ENCODE peak calls at places on chromosomes 7 and 10, in ten cellular contexts. One of them, this sample, is unnamed.

GRCh38 chr7:71132521-71133231 is 732 bp downstream of the GALNT17 start:
- DNase-seq in transverse colon: no peak
- DNase-seq in suprapubic skin: no peak
- DNase-seq in stomach: no peak
- DNase-seq in sigmoid colon: no peak
- DNase-seq in endothelial cell of umbilical vein: no peak
- DNase-seq in prostate gland: peak; percentile 10
- DNase-seq in SK-N-SH: peak; percentile 35
- DNase-seq in GM12878: no peak
- DNase-seq in GM23338: peak; percentile 72
- DNase-seq in this sample: no peak

GRCh38 chr10:60508037-60508436 is 118.4 kb upstream of the ANK3 start:
- DNase-seq in sigmoid colon: no peak
- DNase-seq in SK-N-SH: no peak
- DNase-seq in prostate gland: no peak
- DNase-seq in endothelial cell of umbilical vein: no peak
- DNase-seq in suprapubic skin: no peak
- DNase-seq in GM23338: no peak
- DNase-seq in stomach: no peak
- DNase-seq in GM12878: no peak
- DNase-seq in transverse colon: no peak
- DNase-seq in this sample: no peak

GRCh38 chr7:50206521-50207250 is 97.8 kb upstream of the IKZF1 start:
- DNase-seq in sigmoid colon: no peak
- DNase-seq in GM12878: no peak
- DNase-seq in transverse colon: peak; percentile 24
- DNase-seq in GM23338: no peak
- DNase-seq in SK-N-SH: no peak
- DNase-seq in stomach: no peak
- DNase-seq in endothelial cell of umbilical vein: no peak
- DNase-seq in prostate gland: no peak
- DNase-seq in suprapubic skin: no peak
- DNase-seq in this sample: peak; percentile 83

GRCh38 chr7:27204851-27205322 is 5.0 kb upstream of the HOXA13 start:
- DNase-seq in prostate gland: no peak
- DNase-seq in suprapubic skin: no peak
- DNase-seq in transverse colon: no peak
- DNase-seq in sigmoid colon: no peak
- DNase-seq in SK-N-SH: no peak
- DNase-seq in GM12878: no peak
- DNase-seq in GM23338: peak; percentile 46
- DNase-seq in endothelial cell of umbilical vein: no peak
- DNase-seq in stomach: no peak
- DNase-seq in this sample: no peak

GRCh38 chr10:124992462-124993344 is 50.8 kb downstream of the ZRANB1 start:
- DNase-seq in endothelial cell of umbilical vein: peak; percentile 60
- DNase-seq in sigmoid colon: peak; percentile 88
- DNase-seq in GM23338: peak; percentile 83
- DNase-seq in stomach: peak; percentile 72
- DNase-seq in suprapubic skin: peak; percentile 78
- DNase-seq in GM12878: no peak
- DNase-seq in transverse colon: peak; percentile 54
- DNase-seq in SK-N-SH: peak; percentile 59
- DNase-seq in prostate gland: peak; percentile 73
- DNase-seq in this sample: peak; percentile 94

GRCh38 chr7:37438879-37439278 is 9.8 kb downstream of the ELMO1 start:
- DNase-seq in endothelial cell of umbilical vein: no peak
- DNase-seq in SK-N-SH: no peak
- DNase-seq in prostate gland: no peak
- DNase-seq in stomach: no peak
- DNase-seq in transverse colon: no peak
- DNase-seq in suprapubic skin: no peak
- DNase-seq in GM12878: no peak
- DNase-seq in GM23338: no peak
- DNase-seq in sigmoid colon: no peak
- DNase-seq in this sample: no peak

GRCh38 chr7:30032310-30033125 is 4.3 kb downstream of the PLEKHA8 start:
- DNase-seq in GM12878: no peak
- DNase-seq in suprapubic skin: no peak
- DNase-seq in sigmoid colon: no peak
- DNase-seq in transverse colon: no peak
- DNase-seq in stomach: no peak
- DNase-seq in prostate gland: no peak
- DNase-seq in GM23338: no peak
- DNase-seq in endothelial cell of umbilical vein: peak; percentile 61
- DNase-seq in SK-N-SH: peak; percentile 54
- DNase-seq in this sample: no peak

GRCh38 chr7:4513450-4513849 is 168.6 kb upstream of the FOXK1 start:
- DNase-seq in stomach: no peak
- DNase-seq in GM23338: no peak
- DNase-seq in sigmoid colon: no peak
- DNase-seq in GM12878: no peak
- DNase-seq in suprapubic skin: no peak
- DNase-seq in endothelial cell of umbilical vein: no peak
- DNase-seq in SK-N-SH: no peak
- DNase-seq in prostate gland: no peak
- DNase-seq in transverse colon: no peak
- DNase-seq in this sample: no peak

GRCh38 chr10:106181491-106181890 is 983.0 kb downstream of the SORCS1 start:
- DNase-seq in sigmoid colon: no peak
- DNase-seq in GM12878: no peak
- DNase-seq in GM23338: no peak
- DNase-seq in endothelial cell of umbilical vein: no peak
- DNase-seq in stomach: no peak
- DNase-seq in transverse colon: no peak
- DNase-seq in SK-N-SH: no peak
- DNase-seq in suprapubic skin: no peak
- DNase-seq in prostate gland: no peak
- DNase-seq in this sample: no peak

GRCh38 chr10:102452672-102453340 is 1.5 kb upstream of the C10orf95 start:
- DNase-seq in endothelial cell of umbilical vein: no peak
- DNase-seq in suprapubic skin: no peak
- DNase-seq in sigmoid colon: peak; percentile 76
- DNase-seq in prostate gland: no peak
- DNase-seq in GM23338: no peak
- DNase-seq in stomach: no peak
- DNase-seq in transverse colon: peak; percentile 25
- DNase-seq in SK-N-SH: no peak
- DNase-seq in GM12878: no peak
- DNase-seq in this sample: no peak

GRCh38 chr10:58107506-58107905 is 160.2 kb downstream of the IPMK start:
- DNase-seq in suprapubic skin: no peak
- DNase-seq in sigmoid colon: no peak
- DNase-seq in GM12878: no peak
- DNase-seq in endothelial cell of umbilical vein: no peak
- DNase-seq in prostate gland: no peak
- DNase-seq in SK-N-SH: no peak
- DNase-seq in GM23338: no peak
- DNase-seq in stomach: no peak
- DNase-seq in transverse colon: no peak
- DNase-seq in this sample: no peak

GRCh38 chr7:37142943-37143342 is 305.7 kb downstream of the ELMO1 start:
- DNase-seq in GM12878: no peak
- DNase-seq in sigmoid colon: no peak
- DNase-seq in prostate gland: no peak
- DNase-seq in endothelial cell of umbilical vein: no peak
- DNase-seq in stomach: no peak
- DNase-seq in suprapubic skin: no peak
- DNase-seq in transverse colon: no peak
- DNase-seq in SK-N-SH: no peak
- DNase-seq in GM23338: no peak
- DNase-seq in this sample: no peak

GRCh38 chr10:70985824-70986336 is 97.5 kb upstream of the PCBD1 start:
- DNase-seq in sigmoid colon: no peak
- DNase-seq in prostate gland: peak; percentile 17
- DNase-seq in transverse colon: peak; percentile 48
- DNase-seq in SK-N-SH: no peak
- DNase-seq in endothelial cell of umbilical vein: no peak
- DNase-seq in suprapubic skin: no peak
- DNase-seq in GM12878: no peak
- DNase-seq in stomach: peak; percentile 51
- DNase-seq in GM23338: no peak
- DNase-seq in this sample: no peak

GRCh38 chr7:19079066-19079465 is 38.4 kb downstream of the TWIST1 start:
- DNase-seq in sigmoid colon: no peak
- DNase-seq in stomach: no peak
- DNase-seq in endothelial cell of umbilical vein: no peak
- DNase-seq in prostate gland: no peak
- DNase-seq in suprapubic skin: no peak
- DNase-seq in SK-N-SH: no peak
- DNase-seq in GM12878: no peak
- DNase-seq in transverse colon: no peak
- DNase-seq in GM23338: no peak
- DNase-seq in this sample: no peak

GRCh38 chr10:132263866-132264265 is 43.9 kb downstream of the STK32C start:
- DNase-seq in GM23338: no peak
- DNase-seq in SK-N-SH: peak; percentile 68
- DNase-seq in prostate gland: no peak
- DNase-seq in suprapubic skin: no peak
- DNase-seq in transverse colon: no peak
- DNase-seq in endothelial cell of umbilical vein: no peak
- DNase-seq in sigmoid colon: no peak
- DNase-seq in GM12878: no peak
- DNase-seq in stomach: no peak
- DNase-seq in this sample: no peak

GRCh38 chr10:79937256-79937635 is 11.7 kb downstream of the SFTPD start:
- DNase-seq in suprapubic skin: no peak
- DNase-seq in GM23338: no peak
- DNase-seq in endothelial cell of umbilical vein: no peak
- DNase-seq in prostate gland: no peak
- DNase-seq in stomach: no peak
- DNase-seq in SK-N-SH: no peak
- DNase-seq in sigmoid colon: no peak
- DNase-seq in GM12878: no peak
- DNase-seq in transverse colon: no peak
- DNase-seq in this sample: no peak

GRCh38 chr10:92848441-92849233 is at the start of gene EXOC6:
- DNase-seq in sigmoid colon: peak; percentile 88
- DNase-seq in GM23338: peak; percentile 85
- DNase-seq in GM12878: peak; percentile 20
- DNase-seq in SK-N-SH: peak; percentile 95
- DNase-seq in stomach: peak; percentile 85
- DNase-seq in endothelial cell of umbilical vein: peak; percentile 86
- DNase-seq in suprapubic skin: peak; percentile 86
- DNase-seq in prostate gland: peak; percentile 73
- DNase-seq in transverse colon: peak; percentile 86
- DNase-seq in this sample: no peak
- TF ChIP-seq POLR2AphosphoS5 in sigmoid colon: peak; percentile 5
- TF ChIP-seq POLR2AphosphoS5 in GM23338: peak; percentile 34
- TF ChIP-seq POLR2AphosphoS5 in GM12878: peak; percentile 75
- TF ChIP-seq POLR2AphosphoS5 in SK-N-SH: peak; percentile 68
- TF ChIP-seq POLR2AphosphoS5 in stomach: peak; percentile 41
- TF ChIP-seq POLR2AphosphoS5 in endothelial cell of umbilical vein: peak; percentile 63
- TF ChIP-seq POLR2AphosphoS5 in suprapubic skin: no peak
- TF ChIP-seq POLR2AphosphoS5 in prostate gland: no peak
- TF ChIP-seq POLR2AphosphoS5 in transverse colon: no peak
- TF ChIP-seq POLR2AphosphoS5 in this sample: no peak

DNA sequence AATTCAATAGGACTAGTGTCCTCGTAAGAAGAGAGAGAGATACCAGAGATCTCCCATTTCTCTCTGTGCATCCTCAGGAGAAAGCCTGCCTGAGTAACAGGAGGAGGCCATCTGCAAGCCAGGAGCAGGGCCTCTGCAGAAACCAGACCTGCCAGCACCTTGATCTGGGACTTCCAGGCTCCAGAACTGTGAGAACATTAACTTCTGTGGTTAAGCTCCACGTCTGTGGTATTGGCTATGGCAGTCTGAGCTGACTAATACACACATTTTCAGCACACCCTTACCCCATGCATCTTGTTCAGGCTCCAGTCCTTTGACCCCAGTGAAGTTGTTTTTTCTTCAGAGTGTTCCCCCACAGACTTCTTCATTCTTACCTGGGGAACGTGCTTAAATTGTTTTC is 3.1 kb upstream of the CRTAC1 start:
- DNase-seq in SK-N-SH: no peak
- DNase-seq in transverse colon: no peak
- DNase-seq in GM12878: no peak
- DNase-seq in prostate gland: no peak
- DNase-seq in endothelial cell of umbilical vein: no peak
- DNase-seq in suprapubic skin: no peak
- DNase-seq in stomach: no peak
- DNase-seq in GM23338: no peak
- DNase-seq in sigmoid colon: no peak
- DNase-seq in this sample: no peak
- H3K4me1 ChIP-seq in SK-N-SH: peaks cover 8% of the 10 kb centered on the region
- H3K4me1 ChIP-seq in transverse colon: peaks cover 15% of the 10 kb centered on the region
- H3K4me1 ChIP-seq in GM12878: no peaks in the 10 kb centered on the region
- H3K4me1 ChIP-seq in prostate gland: peaks cover 8% of the 10 kb centered on the region
- H3K4me1 ChIP-seq in endothelial cell of umbilical vein: no peaks in the 10 kb centered on the region
- H3K4me1 ChIP-seq in suprapubic skin: peaks cover 21% of the 10 kb centered on the region
- H3K4me1 ChIP-seq in stomach: peaks cover 21% of the 10 kb centered on the region
- H3K4me1 ChIP-seq in GM23338: peaks cover under 1% of the 10 kb centered on the region
- H3K4me1 ChIP-seq in sigmoid colon: peaks cover 22% of the 10 kb centered on the region
- H3K4me1 ChIP-seq in this sample: peaks cover 28% of the 10 kb centered on the region

GRCh38 chr7:32427769-32428291 is 62.4 kb downstream of the LSM5 start:
- DNase-seq in sigmoid colon: no peak
- DNase-seq in prostate gland: peak; percentile 22
- DNase-seq in GM23338: peak; percentile 99
- DNase-seq in GM12878: no peak
- DNase-seq in endothelial cell of umbilical vein: peak; percentile 74
- DNase-seq in stomach: peak; percentile 42
- DNase-seq in SK-N-SH: peak; percentile 70
- DNase-seq in suprapubic skin: no peak
- DNase-seq in transverse colon: peak; percentile 19
- DNase-seq in this sample: no peak
- H3K27me3 ChIP-seq in sigmoid colon: peaks cover 45% of the 10 kb centered on the region
- H3K27me3 ChIP-seq in prostate gland: peaks cover 7% of the 10 kb centered on the region
- H3K27me3 ChIP-seq in GM23338: peaks cover 51% of the 10 kb centered on the region
- H3K27me3 ChIP-seq in GM12878: no peaks in the 10 kb centered on the region
- H3K27me3 ChIP-seq in endothelial cell of umbilical vein: peaks cover 9% of the 10 kb centered on the region
- H3K27me3 ChIP-seq in stomach: peaks cover 12% of the 10 kb centered on the region
- H3K27me3 ChIP-seq in SK-N-SH: peaks cover 20% of the 10 kb centered on the region
- H3K27me3 ChIP-seq in suprapubic skin: peaks cover 48% of the 10 kb centered on the region
- H3K27me3 ChIP-seq in transverse colon: peaks cover 34% of the 10 kb centered on the region
- H3K27me3 ChIP-seq in this sample: no peaks in the 10 kb centered on the region

DNA sequence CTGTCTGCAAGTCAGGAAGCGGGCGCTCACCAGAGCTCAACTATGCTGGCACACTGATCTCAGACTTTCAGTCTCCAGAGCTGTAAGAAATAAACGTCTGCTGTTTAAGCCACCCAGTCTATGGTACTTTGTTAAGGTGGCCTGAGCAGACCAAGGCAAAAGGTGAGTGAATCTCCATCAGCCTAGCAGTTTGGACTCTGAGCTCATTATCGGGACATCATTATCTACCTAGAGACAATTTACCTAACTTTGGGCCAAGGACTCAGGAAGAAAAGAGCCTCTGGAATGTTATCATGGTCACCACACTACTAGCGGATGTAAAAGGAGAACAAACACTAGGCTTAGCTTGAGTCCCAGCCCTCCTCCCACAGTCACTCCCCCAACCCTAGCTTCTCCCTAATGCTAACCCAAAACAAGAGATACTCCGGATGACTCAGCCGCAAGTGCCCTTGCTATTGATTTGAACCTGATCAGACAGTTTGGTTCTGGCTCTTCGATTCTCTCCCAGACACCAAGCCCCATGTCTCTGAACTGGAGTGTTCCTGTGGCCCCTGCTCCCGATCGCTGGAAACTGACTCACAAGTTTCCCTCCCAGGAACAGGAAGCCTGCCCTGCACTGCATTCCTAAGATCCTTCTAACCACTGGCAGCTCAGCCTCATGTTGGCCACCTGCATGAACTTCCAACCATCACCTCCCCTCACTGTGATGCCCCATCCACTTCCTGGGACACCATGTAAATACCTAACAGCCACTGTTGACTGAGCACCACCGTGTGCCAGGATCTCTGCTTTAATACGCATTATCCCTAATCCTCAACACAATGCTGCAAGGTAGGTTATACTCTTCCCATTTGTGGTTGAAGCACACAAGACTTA is 34.5 kb downstream of the CREB3L2 start:
- DNase-seq in suprapubic skin: no peak
- DNase-seq in prostate gland: no peak
- DNase-seq in endothelial cell of umbilical vein: peak; percentile 66
- DNase-seq in GM12878: no peak
- DNase-seq in transverse colon: no peak
- DNase-seq in GM23338: peak; percentile 41
- DNase-seq in sigmoid colon: no peak
- DNase-seq in SK-N-SH: no peak
- DNase-seq in stomach: no peak
- DNase-seq in this sample: no peak
- TF ChIP-seq POLR2AphosphoS5 in suprapubic skin: no peak
- TF ChIP-seq POLR2AphosphoS5 in prostate gland: no peak
- TF ChIP-seq POLR2AphosphoS5 in endothelial cell of umbilical vein: peak; percentile 20
- TF ChIP-seq POLR2AphosphoS5 in GM12878: no peak
- TF ChIP-seq POLR2AphosphoS5 in transverse colon: no peak
- TF ChIP-seq POLR2AphosphoS5 in GM23338: no peak
- TF ChIP-seq POLR2AphosphoS5 in sigmoid colon: no peak
- TF ChIP-seq POLR2AphosphoS5 in SK-N-SH: no peak
- TF ChIP-seq POLR2AphosphoS5 in stomach: no peak
- TF ChIP-seq POLR2AphosphoS5 in this sample: no peak